ENCODE peak calls at places on chromosomes 12 and 14, in five cellular contexts. I is GM03348, R is islet precursor cell, K is iPS DF 6.9, L is M059J. D is an unnamed sample.

GRCh38 chr12:89965993-89966392 is 257.4 kb upstream of the ATP2B1 start:
- DNase-seq in I (no peak), R (no peak), K (no peak), L (no peak), D (peak; percentile 15)

GRCh38 chr12:75120202-75120774 is 89.4 kb downstream of the KCNC2 start:
- DNase-seq in I (no peak), R (no peak), K (no peak), L (no peak), D (no peak)

GRCh38 chr12:122054842-122055544 is 23.6 kb upstream of the MLXIP start:
- DNase-seq in I (no peak), R (no peak), K (no peak), L (no peak), D (no peak)

GRCh38 chr12:31705651-31706050 is 23.2 kb downstream of the AMN1 start:
- DNase-seq in I (no peak), R (no peak), K (no peak), L (no peak), D (no peak)

GRCh38 chr12:100799770-100800169 is 5.2 kb downstream of the ANO4 start:
- DNase-seq in I (no peak), R (no peak), K (no peak), L (peak; percentile 69), D (no peak)

GRCh38 chr12:27644446-27644845 is 51.8 kb upstream of the REP15 start:
- DNase-seq in I (no peak), R (no peak), K (no peak), L (no peak), D (no peak)

GRCh38 chr14:37081220-37081619 is 91.2 kb downstream of the SLC25A21 start:
- DNase-seq in I (no peak), R (no peak), K (no peak), L (peak; percentile 72), D (no peak)

GRCh38 chr14:93954900-93955891 is 21.2 kb downstream of the ASB2 start:
- DNase-seq in I (no peak), R (no peak), K (no peak), L (no peak), D (no peak)

GRCh38 chr14:32950584-32950983 is 11.9 kb downstream of the NPAS3 start:
- DNase-seq in I (no peak), R (no peak), K (no peak), L (peak; percentile 83), D (no peak)

GRCh38 chr12:510071-510825 is 50.5 kb downstream of the B4GALNT3 start:
- DNase-seq in I (no peak), R (peak; percentile 61), K (no peak), L (peak; percentile 61), D (no peak)

GRCh38 chr12:12837025-12837872 is 24.1 kb downstream of the DDX47 start:
- DNase-seq in I (peak; percentile 84), R (peak; percentile 89), K (peak; percentile 37), L (peak; percentile 89), D (peak; percentile 5)

GRCh38 chr12:28622416-28622815 is 432.2 kb downstream of the CCDC91 start:
- DNase-seq in I (peak; percentile 30), R (no peak), K (no peak), L (peak; percentile 6), D (no peak)

GRCh38 chr12:51846911-51847829 is 1.3 kb downstream of the FIGNL2 start:
- DNase-seq in I (peak; percentile 65), R (peak; percentile 92), K (no peak), L (peak; percentile 42), D (no peak)

GRCh38 chr12:88182431-88182830 is 40.3 kb downstream of the TMTC3 start:
- DNase-seq in I (no peak), R (no peak), K (no peak), L (peak; percentile 18), D (no peak)

GRCh38 chr14:21723431-21724045 is 49.9 kb upstream of the OR4E1 start:
- DNase-seq in I (no peak), R (peak; percentile 85), K (peak; percentile 63), L (no peak), D (peak; percentile 42)

GRCh38 chr12:128754275-128754674 is 69.5 kb downstream of the SLC15A4 start:
- DNase-seq in I (no peak), R (no peak), K (no peak), L (peak; percentile 2), D (no peak)

GRCh38 chr12:66716522-66716921 is 37.6 kb upstream of the GRIP1 start:
- DNase-seq in I (no peak), R (no peak), K (no peak), L (no peak), D (no peak)

GRCh38 chr12:52601671-52602070 is 408 bp upstream of the KRT72 start:
- DNase-seq in I (no peak), R (peak; percentile 43), K (no peak), L (no peak), D (no peak)

GRCh38 chr14:38056270-38056669 is 151.4 kb upstream of the SSTR1 start:
- DNase-seq in I (no peak), R (no peak), K (peak; percentile 22), L (no peak), D (no peak)

GRCh38 chr12:91361864-91362263 is 179.2 kb upstream of the DCN start:
- DNase-seq in I (peak; percentile 41), R (no peak), K (no peak), L (peak; percentile 45), D (no peak)

GRCh38 chr12:116710367-116710766 is 27.5 kb downstream of the SPRING1 start:
- DNase-seq in I (no peak), R (peak; percentile 46), K (no peak), L (no peak), D (no peak)

GRCh38 chr12:88325076-88325827 is 183.1 kb downstream of the TMTC3 start:
- DNase-seq in I (peak; percentile 68), R (no peak), K (no peak), L (peak; percentile 92), D (no peak)

GRCh38 chr12:15688202-15688736 is 100.9 kb downstream of the EPS8 start:
- DNase-seq in I (no peak), R (peak; percentile 54), K (no peak), L (no peak), D (no peak)

GRCh38 chr12:208813-209212 is 5.1 kb downstream of the SLC6A12 start:
- DNase-seq in I (no peak), R (no peak), K (no peak), L (no peak), D (no peak)

GRCh38 chr12:89376844-89377243 is 24.5 kb upstream of the DUSP6 start:
- DNase-seq in I (no peak), R (no peak), K (no peak), L (no peak), D (no peak)